ENCODE peak calls at places on chromosomes 16 and 17, in nine cellular contexts. K is PC-3, N is fibroblast of villous mesenchyme, U is lung, I is WTC11, P is lower leg skin, C is chondrocyte, A is neural crest cell, V is coronary artery. D is an unnamed sample.

GRCh38 chr16:76956801-76957200 is 234.2 kb upstream of the MON1B start:
- DNase-seq in C (no peak), A (no peak), I (no peak), U (no peak), P (no peak), V (no peak), K (no peak), N (peak; percentile 9), D (no peak)

GRCh38 chr16:29290631-29291247 is 115.8 kb downstream of the NPIPB11 start:
- DNase-seq in I (peak; percentile 68), K (peak; percentile 92), N (peak; percentile 97), V (peak; percentile 97), P (peak; percentile 99), A (peak; percentile 37), U (peak; percentile 98), C (no peak), D (peak; percentile 86)

GRCh38 chr17:31492880-31493655 is 101.6 kb downstream of the RAB11FIP4 start:
- DNase-seq in P (no peak), U (peak; percentile 66), I (no peak), N (no peak), A (no peak), V (no peak), C (no peak), K (no peak), D (no peak)

GRCh38 chr17:47918003-47918402 is 22.0 kb downstream of the SP2 start:
- DNase-seq in U (no peak), K (no peak), A (no peak), I (no peak), N (no peak), C (no peak), V (no peak), P (no peak), D (peak; percentile 41)

GRCh38 chr16:29148867-29149272 is 164.0 kb downstream of the LAT start:
- DNase-seq in C (no peak), A (no peak), N (no peak), U (peak; percentile 49), I (no peak), V (no peak), P (no peak), K (no peak), D (no peak)

GRCh38 chr16:85735225-85735722 is 15.6 kb downstream of the C16orf74 start:
- DNase-seq in U (no peak), C (no peak), I (no peak), P (no peak), V (no peak), N (no peak), K (no peak), A (no peak), D (no peak)

GRCh38 chr16:86772671-86773338 is 194.5 kb downstream of the FOXL1 start:
- DNase-seq in N (no peak), V (no peak), K (peak; percentile 4), P (no peak), U (no peak), A (no peak), C (no peak), I (no peak), D (peak; percentile 54)

GRCh38 chr17:43456661-43457361 is 27.0 kb upstream of the DHX8 start:
- DNase-seq in P (no peak), K (peak; percentile 12), U (peak; percentile 51), C (no peak), A (no peak), I (no peak), V (no peak), N (peak; percentile 70), D (peak; percentile 27)

GRCh38 chr17:74117087-74117486 is 86.4 kb upstream of the RPL38 start:
- DNase-seq in V (no peak), U (no peak), N (no peak), K (no peak), I (no peak), A (no peak), C (no peak), P (no peak), D (no peak)

GRCh38 chr17:79457376-79457775 is 153.5 kb downstream of the RBFOX3 start:
- DNase-seq in A (no peak), U (no peak), V (no peak), N (no peak), C (no peak), P (no peak), I (no peak), K (no peak), D (no peak)
- TF ChIP-seq CTCF in A (no peak), U (no peak), V (no peak), N (no peak), C (no peak), P (no peak), I (no peak), K (no peak), D (no peak)

GRCh38 chr17:76147211-76148014 is 6.4 kb upstream of the FOXJ1 start:
- DNase-seq in V (no peak), A (no peak), I (no peak), N (peak; percentile 29), P (no peak), K (peak; percentile 78), U (no peak), C (no peak), D (peak; percentile 44)
- TF ChIP-seq CTCF in V (peak; percentile 36), A (peak; percentile 65), I (peak; percentile 50), N (peak; percentile 69), P (no peak), K (peak; percentile 82), U (peak; percentile 27), C (peak; percentile 82), D (peak; percentile 57)

GRCh38 chr16:11793840-11794239 is 3.2 kb downstream of the ZC3H7A start:
- DNase-seq in U (no peak), K (no peak), V (no peak), P (no peak), C (peak; percentile 27), I (no peak), A (no peak), N (peak; percentile 48), D (no peak)
- TF ChIP-seq CTCF in U (no peak), K (no peak), V (no peak), P (no peak), C (no peak), I (no peak), A (no peak), N (no peak), D (no peak)

GRCh38 chr16:2428787-2429036 is 535 bp upstream of the CCNF start:
- DNase-seq in K (no peak), I (no peak), U (no peak), A (no peak), P (no peak), V (no peak), N (no peak), C (no peak), D (no peak)

GRCh38 chr16:2432286-2432685 is 3.0 kb downstream of the CCNF start:
- DNase-seq in P (no peak), N (no peak), C (peak; percentile 22), K (no peak), U (no peak), I (no peak), V (no peak), A (no peak), D (no peak)

GRCh38 chr16:2429037-2429770 is at the start of gene CCNF:
- DNase-seq in P (peak; percentile 99), N (peak; percentile 95), I (peak; percentile 99), U (peak; percentile 97), V (peak; percentile 97), C (peak; percentile 97), A (peak; percentile 98), K (peak; percentile 91), D (peak; percentile 97)

GRCh38 chr16:2428051-2428786 is 1.0 kb upstream of the CCNF start:
- DNase-seq in U (peak; percentile 32), V (no peak), I (peak; percentile 61), K (peak; percentile 22), C (peak; percentile 91), N (peak; percentile 26), A (peak; percentile 33), P (no peak), D (peak; percentile 38)

GRCh38 chr16:2429771-2430663 is 770 bp downstream of the CCNF start:
- DNase-seq in U (no peak), V (no peak), K (peak; percentile 45), I (no peak), C (no peak), N (peak; percentile 20), P (no peak), A (no peak), D (peak; percentile 67)
- TF ChIP-seq CTCF in U (no peak), V (no peak), K (peak; percentile 29), I (no peak), C (peak; percentile 53), N (peak; percentile 16), P (no peak), A (no peak), D (peak; percentile 50)

DNA sequence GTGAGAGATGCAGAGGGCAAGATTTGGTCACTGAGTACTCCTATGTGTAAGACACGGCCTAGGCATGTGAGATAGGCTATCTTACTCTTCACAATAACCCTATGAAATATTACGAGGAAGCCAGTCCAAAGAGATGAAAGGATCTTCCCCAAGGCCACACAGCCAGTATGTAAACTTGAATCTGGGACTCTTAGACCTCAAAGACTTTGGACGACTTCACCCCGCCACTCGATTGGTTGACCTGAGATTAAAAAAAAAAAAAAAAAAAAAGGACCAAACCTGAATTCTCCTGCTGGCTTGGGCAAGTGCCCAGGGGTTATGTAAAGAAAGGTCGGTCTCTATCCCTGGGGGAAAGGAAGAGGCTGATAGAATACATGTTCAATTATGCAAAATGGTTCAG is 33.1 kb downstream of the PIPOX start:
- DNase-seq in P (no peak), U (no peak), A (no peak), I (no peak), V (no peak), N (no peak), C (no peak), K (no peak), D (no peak)
- TF ChIP-seq CTCF in P (no peak), U (no peak), A (no peak), I (no peak), V (no peak), N (no peak), C (no peak), K (no peak), D (no peak)

DNA sequence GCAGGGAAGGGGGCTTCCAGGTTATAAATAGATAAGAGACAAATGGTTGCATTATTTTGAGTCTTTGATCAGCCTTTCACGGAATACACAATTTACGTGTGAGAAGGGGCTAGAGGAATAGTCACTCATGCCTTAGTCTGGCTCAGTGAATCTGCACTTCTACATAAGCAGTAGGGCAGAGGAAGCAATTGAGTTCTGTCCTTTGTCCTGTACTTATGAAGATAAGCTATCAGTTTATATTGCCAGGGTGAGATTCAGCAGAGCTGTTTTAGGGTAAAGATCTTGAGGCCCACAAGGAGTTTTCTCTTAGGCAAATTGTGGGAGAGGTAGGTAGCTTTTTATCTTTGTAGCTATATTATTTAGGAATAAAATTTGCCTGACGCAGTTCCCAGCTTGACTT is 33.3 kb downstream of the TOM1L1 start:
- DNase-seq in V (no peak), I (no peak), A (no peak), K (no peak), C (no peak), P (no peak), U (no peak), N (no peak), D (no peak)
- TF ChIP-seq CTCF in V (no peak), I (no peak), A (no peak), K (no peak), C (no peak), P (no peak), U (no peak), N (no peak), D (no peak)

DNA sequence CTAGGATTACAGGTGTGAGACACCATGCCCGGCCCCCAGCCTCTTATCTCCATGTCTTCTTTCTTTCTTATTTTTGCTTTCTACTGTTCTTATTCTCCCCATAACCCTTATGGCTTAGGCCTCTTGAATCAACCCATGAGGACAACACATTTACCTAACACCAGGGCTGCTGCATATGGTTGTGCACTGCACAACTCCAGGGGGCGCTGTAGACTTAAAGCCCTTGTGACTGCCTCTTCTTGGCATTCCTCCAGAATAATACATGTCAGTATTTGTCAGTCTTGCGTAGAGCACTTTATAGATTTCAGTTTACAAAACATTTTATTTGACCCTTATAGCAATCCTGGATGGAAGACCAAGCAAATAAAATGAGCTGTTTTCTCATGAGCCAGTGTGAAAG is 225.0 kb upstream of the SALL1 start:
- DNase-seq in K (no peak), N (no peak), A (no peak), V (no peak), I (no peak), C (no peak), P (no peak), U (no peak), D (no peak)
- TF ChIP-seq CTCF in K (peak; percentile 12), N (no peak), A (peak; percentile 28), V (no peak), I (peak; percentile 21), C (no peak), P (no peak), U (no peak), D (peak; percentile 13)

D was measured in epithelial cell of esophagus.